ENCODE peak calls at places on chromosome 15, in seven cellular contexts. W is PC-3, J is pancreas, X is endodermal cell, I is neural progenitor cell, T is stomach, R is adrenal gland. S is an unnamed sample.

GRCh38 chr15:70451861-70452653 is 311.3 kb downstream of the UACA start:
- DNase-seq in W (no peak), J (no peak), X (peak; percentile 87), I (peak; percentile 56), T (peak; percentile 75), R (no peak), S (no peak)

GRCh38 chr15:69719527-69719926 is 266.9 kb downstream of the RPLP1 start:
- DNase-seq in W (no peak), J (no peak), X (no peak), I (no peak), T (peak; percentile 32), R (peak; percentile 21), S (no peak)

GRCh38 chr15:55526559-55527036 is 18.6 kb upstream of the DNAAF4 start:
- DNase-seq in W (peak; percentile 53), J (peak; percentile 17), X (peak; percentile 74), I (peak; percentile 63), T (no peak), R (no peak), S (peak; percentile 79)

GRCh38 chr15:45427085-45427484 is 48.7 kb upstream of the GATM start:
- DNase-seq in W (no peak), J (no peak), X (no peak), I (no peak), T (no peak), R (no peak), S (no peak)

GRCh38 chr15:28024889-28025250 is 74.2 kb downstream of the OCA2 start:
- DNase-seq in W (no peak), J (no peak), X (no peak), I (no peak), T (no peak), R (no peak), S (no peak)

GRCh38 chr15:96849501-96849900 is 519.0 kb downstream of the NR2F2 start:
- DNase-seq in W (no peak), J (no peak), X (no peak), I (no peak), T (no peak), R (no peak), S (no peak)

GRCh38 chr15:36356978-36357582 is 222.3 kb upstream of the CDIN1 start:
- DNase-seq in W (no peak), J (no peak), X (no peak), I (no peak), T (no peak), R (no peak), S (peak; percentile 84)

GRCh38 chr15:43285609-43286037 is 18.9 kb upstream of the TGM5 start:
- DNase-seq in W (peak; percentile 89), J (peak; percentile 75), X (peak; percentile 79), I (peak; percentile 76), T (peak; percentile 41), R (peak; percentile 56), S (peak; percentile 74)

GRCh38 chr15:89910891-89911626 is 1.7 kb downstream of the ARPIN start:
- DNase-seq in W (no peak), J (peak; percentile 61), X (no peak), I (no peak), T (no peak), R (no peak), S (no peak)

GRCh38 chr15:24718289-24719082 is 42.9 kb downstream of the NPAP1 start:
- DNase-seq in W (no peak), J (no peak), X (peak; percentile 59), I (no peak), T (no peak), R (no peak), S (no peak)

GRCh38 chr15:69734699-69735098 is 282.1 kb downstream of the RPLP1 start:
- DNase-seq in W (no peak), J (no peak), X (no peak), I (no peak), T (no peak), R (no peak), S (peak; percentile 54)

GRCh38 chr15:38414351-38414750 is 39.6 kb upstream of the FAM98B start:
- DNase-seq in W (peak; percentile 76), J (peak; percentile 24), X (peak; percentile 77), I (peak; percentile 64), T (peak; percentile 48), R (peak; percentile 33), S (peak; percentile 85)

GRCh38 chr15:38818156-38818745 is 253.6 kb upstream of the RASGRP1 start:
- DNase-seq in W (no peak), J (no peak), X (peak; percentile 56), I (peak; percentile 65), T (no peak), R (no peak), S (no peak)

GRCh38 chr15:77715860-77716259 is 83.1 kb upstream of the LINGO1 start:
- DNase-seq in W (no peak), J (no peak), X (no peak), I (no peak), T (no peak), R (no peak), S (no peak)

GRCh38 chr15:70308011-70308761 is 210.5 kb upstream of the TLE3 start:
- DNase-seq in W (no peak), J (no peak), X (no peak), I (no peak), T (no peak), R (no peak), S (no peak)

GRCh38 chr15:101499863-101500713 is 10.6 kb upstream of the PCSK6 start:
- DNase-seq in W (peak; percentile 18), J (peak; percentile 96), X (no peak), I (no peak), T (peak; percentile 73), R (peak; percentile 82), S (peak; percentile 15)

GRCh38 chr15:90497374-90497773 is 32.3 kb upstream of the CRTC3 start:
- DNase-seq in W (no peak), J (no peak), X (no peak), I (no peak), T (no peak), R (no peak), S (no peak)

GRCh38 chr15:90174140-90174891 is 26.8 kb upstream of the SEMA4B start:
- DNase-seq in W (no peak), J (peak; percentile 78), X (no peak), I (no peak), T (peak; percentile 83), R (peak; percentile 87), S (peak; percentile 45)

GRCh38 chr15:101174152-101174920 is 77.5 kb downstream of the CHSY1 start:
- DNase-seq in W (no peak), J (no peak), X (no peak), I (no peak), T (no peak), R (no peak), S (no peak)

GRCh38 chr15:29037997-29038700 is 152.4 kb downstream of the APBA2 start:
- DNase-seq in W (no peak), J (no peak), X (no peak), I (no peak), T (no peak), R (no peak), S (no peak)

DNA sequence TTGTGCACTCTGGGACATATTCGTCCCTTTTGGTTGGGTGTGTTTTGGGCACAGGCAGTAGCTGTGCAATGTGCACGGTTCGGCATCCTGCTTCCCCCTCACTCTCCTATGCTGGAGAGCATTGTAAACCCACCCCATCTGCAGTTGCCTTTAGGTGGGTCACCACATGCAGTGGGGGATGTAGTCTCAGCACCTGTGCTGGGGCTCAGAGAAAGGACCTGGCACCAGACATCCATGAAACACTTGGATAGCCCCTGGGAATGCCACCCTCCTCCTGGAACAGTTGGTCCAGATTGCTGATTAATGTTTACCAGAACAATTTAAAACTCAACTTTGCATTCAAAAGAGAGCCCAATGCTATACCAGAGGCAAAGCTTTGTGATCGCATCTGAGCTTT is 123.9 kb upstream of the MEF2A start:
- DNase-seq in W (no peak), J (no peak), X (peak; percentile 35), I (no peak), T (peak; percentile 20), R (no peak), S (no peak)
- H3K27ac ChIP-seq in W (peak overlapping the region; percentile 9), J (no peak overlapping the region), X (no peak overlapping the region), I (no peak overlapping the region), T (peak overlapping the region; percentile 74), R (peak overlapping the region; percentile 73), S (peak overlapping the region; percentile 44)

GRCh38 chr15:63040509-63040908 is 2.0 kb upstream of the TPM1 start:
- DNase-seq in W (no peak), J (no peak), X (no peak), I (no peak), T (no peak), R (no peak), S (no peak)
- H3K27me3 ChIP-seq in W (no peaks in the 10 kb centered on the region), J (no peaks in the 10 kb centered on the region), X (peaks cover 4% of the 10 kb centered on the region), I (peaks cover 4% of the 10 kb centered on the region), T (peaks cover 27% of the 10 kb centered on the region), R (peaks cover 13% of the 10 kb centered on the region), S (no peaks in the 10 kb centered on the region)

DNA sequence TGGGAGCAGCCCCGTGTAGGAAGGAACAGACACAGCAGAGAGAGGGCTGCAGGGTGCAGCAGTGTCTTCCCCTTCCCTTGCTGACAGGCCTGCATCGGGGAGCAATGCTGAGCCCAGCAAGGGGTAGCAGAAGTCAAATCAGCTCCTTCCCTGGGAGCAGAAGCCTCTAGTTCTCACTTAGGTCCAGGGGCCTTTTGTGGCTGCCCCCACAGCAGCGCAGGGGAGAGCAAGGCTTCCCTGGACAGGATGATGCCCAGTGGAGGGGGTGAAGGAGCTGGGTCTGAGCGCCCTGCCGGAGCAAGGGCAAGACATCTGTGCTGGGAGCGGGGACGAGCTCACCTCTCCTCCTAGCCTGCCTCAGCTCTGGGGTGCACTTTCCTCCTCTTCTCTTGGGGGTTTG is 827 bp downstream of the PLCB2 start:
- DNase-seq in W (no peak), J (no peak), X (no peak), I (no peak), T (no peak), R (no peak), S (no peak)
- H3K27ac ChIP-seq in W (no peak overlapping the region), J (no peak overlapping the region), X (no peak overlapping the region), I (no peak overlapping the region), T (peak overlapping the region; percentile 69), R (peak overlapping the region; percentile 76), S (no peak overlapping the region)

GRCh38 chr15:65792988-65793812 is 1.1 kb upstream of the DENND4A start:
- DNase-seq in W (no peak), J (no peak), X (no peak), I (no peak), T (no peak), R (no peak), S (no peak)

GRCh38 chr15:65792130-65792987 is at the start of gene DENND4A:
- DNase-seq in W (peak; percentile 92), J (peak; percentile 99), X (peak; percentile 99), I (peak; percentile 99), T (peak; percentile 98), R (peak; percentile 98), S (peak; percentile 99)

GRCh38 chr15:65793813-65794104 is 1.7 kb upstream of the DENND4A start:
- DNase-seq in W (no peak), J (no peak), X (no peak), I (no peak), T (no peak), R (no peak), S (no peak)

GRCh38 chr15:65795663-65796201 is 3.6 kb upstream of the DENND4A start:
- DNase-seq in W (no peak), J (no peak), X (no peak), I (no peak), T (no peak), R (no peak), S (no peak)

GRCh38 chr15:65796610-65797012 is 4.5 kb upstream of the DENND4A start:
- DNase-seq in W (peak; percentile 68), J (no peak), X (no peak), I (no peak), T (no peak), R (no peak), S (peak; percentile 81)
- H3K27me3 ChIP-seq in W (no peaks in the 10 kb centered on the region), J (no peaks in the 10 kb centered on the region), X (no peaks in the 10 kb centered on the region), I (no peaks in the 10 kb centered on the region), T (no peaks in the 10 kb centered on the region), R (no peaks in the 10 kb centered on the region), S (no peaks in the 10 kb centered on the region)